ENCODE peak calls at places on chromosomes 13 and 19, in six cellular contexts. K is thoracic aorta; M is CD4-positive, alpha-beta memory T cell; F is PC-3; W is pancreas; Y is naive thymus-derived CD4-positive, alpha-beta T cell. Q is an unnamed sample.

GRCh38 chr19:3389876-3390361 is 23.5 kb downstream of the NFIC start:
- DNase-seq in K (no peak), M (no peak), F (no peak), W (peak; percentile 75), Y (no peak), Q (no peak)

GRCh38 chr19:2157452-2157851 is 6.1 kb upstream of the AP3D1 start:
- DNase-seq in K (no peak), M (no peak), F (no peak), W (no peak), Y (no peak), Q (no peak)

GRCh38 chr13:73593199-73593765 is 534.5 kb downstream of the KLF5 start:
- DNase-seq in K (no peak), M (no peak), F (no peak), W (no peak), Y (no peak), Q (no peak)

GRCh38 chr13:39501711-39502324 is 101.2 kb downstream of the LHFPL6 start:
- DNase-seq in K (no peak), M (no peak), F (no peak), W (no peak), Y (no peak), Q (peak; percentile 70)

GRCh38 chr19:57302020-57302465 is 18.2 kb upstream of the ZNF543 start:
- DNase-seq in K (no peak), M (no peak), F (peak; percentile 94), W (no peak), Y (no peak), Q (no peak)

GRCh38 chr19:55255618-55256423 is 3.0 kb downstream of the PPP6R1 start:
- DNase-seq in K (no peak), M (peak; percentile 35), F (peak; percentile 95), W (no peak), Y (peak; percentile 52), Q (no peak)

GRCh38 chr19:8143041-8143440 is 6.4 kb downstream of the FBN3 start:
- DNase-seq in K (no peak), M (no peak), F (no peak), W (no peak), Y (no peak), Q (no peak)

GRCh38 chr13:41004875-41005693 is 14.0 kb downstream of the ELF1 start:
- DNase-seq in K (no peak), M (peak; percentile 63), F (peak; percentile 8), W (no peak), Y (no peak), Q (no peak)

GRCh38 chr13:50208826-50209335 is 193.6 kb downstream of the KCNRG start:
- DNase-seq in K (no peak), M (no peak), F (peak; percentile 30), W (no peak), Y (no peak), Q (peak; percentile 56)

GRCh38 chr19:33273065-33273736 is 29.1 kb downstream of the CEBPA start:
- DNase-seq in K (no peak), M (no peak), F (no peak), W (no peak), Y (no peak), Q (no peak)

GRCh38 chr19:50716178-50717025 is 3.2 kb downstream of the SHANK1 start:
- DNase-seq in K (no peak), M (no peak), F (no peak), W (no peak), Y (no peak), Q (no peak)

GRCh38 chr13:105363747-105364177 is 1171.7 kb downstream of the EFNB2 start:
- DNase-seq in K (no peak), M (no peak), F (no peak), W (no peak), Y (no peak), Q (no peak)

GRCh38 chr13:63481334-63481733 is 2065.7 kb upstream of the PCDH20 start:
- DNase-seq in K (no peak), M (no peak), F (no peak), W (no peak), Y (no peak), Q (no peak)

GRCh38 chr13:32314271-32314967 is 744 bp downstream of the ZAR1L start:
- DNase-seq in K (no peak), M (no peak), F (no peak), W (no peak), Y (no peak), Q (peak; percentile 56)

GRCh38 chr13:104460553-104460952 is 1394.3 kb upstream of the SLC10A2 start:
- DNase-seq in K (no peak), M (no peak), F (peak; percentile 19), W (no peak), Y (no peak), Q (no peak)

GRCh38 chr19:5048091-5048726 is 79.3 kb downstream of the KDM4B start:
- DNase-seq in K (peak; percentile 37), M (peak; percentile 47), F (peak; percentile 92), W (peak; percentile 93), Y (peak; percentile 72), Q (peak; percentile 67)

GRCh38 chr13:49046002-49046401 is 70.3 kb downstream of the FNDC3A start:
- DNase-seq in K (no peak), M (no peak), F (no peak), W (no peak), Y (no peak), Q (no peak)

GRCh38 chr13:107587681-107588080 is 627.7 kb downstream of the LIG4 start:
- DNase-seq in K (no peak), M (no peak), F (no peak), W (no peak), Y (no peak), Q (no peak)

GRCh38 chr13:30869491-30869890 is 36.6 kb upstream of the MEDAG start:
- DNase-seq in K (no peak), M (no peak), F (no peak), W (no peak), Y (no peak), Q (no peak)

GRCh38 chr19:34350161-34350561 is 14.8 kb upstream of the GPI start:
- DNase-seq in K (no peak), M (peak; percentile 78), F (no peak), W (no peak), Y (peak; percentile 51), Q (no peak)

GRCh38 chr13:20353973-20354372 is 121.9 kb upstream of the GJB6 start:
- DNase-seq in K (no peak), M (no peak), F (peak; percentile 74), W (no peak), Y (no peak), Q (no peak)

GRCh38 chr13:41960195-41960699 is 662 bp downstream of the VWA8 start:
- DNase-seq in K (no peak), M (no peak), F (peak; percentile 9), W (no peak), Y (no peak), Q (no peak)

GRCh38 chr19:17418710-17419109 is 1.1 kb upstream of the MVB12A start:
- DNase-seq in K (no peak), M (no peak), F (no peak), W (no peak), Y (no peak), Q (no peak)

GRCh38 chr13:40933508-40933907 is 85.6 kb downstream of the ELF1 start:
- DNase-seq in K (no peak), M (no peak), F (no peak), W (no peak), Y (no peak), Q (no peak)

GRCh38 chr13:40101708-40102359 is 446.4 kb downstream of the COG6 start:
- DNase-seq in K (no peak), M (no peak), F (no peak), W (no peak), Y (peak; percentile 38), Q (no peak)

GRCh38 chr19:33344210-33344609 is 29.3 kb upstream of the CEBPG start:
- DNase-seq in K (no peak), M (no peak), F (no peak), W (no peak), Y (no peak), Q (no peak)

GRCh38 chr19:4709440-4710280 is 14.0 kb downstream of the DPP9 start:
- DNase-seq in K (no peak), M (no peak), F (no peak), W (no peak), Y (no peak), Q (no peak)

GRCh38 chr13:19156013-19156825 is 25.4 kb downstream of the TUBA3C start:
- DNase-seq in K (no peak), M (no peak), F (no peak), W (no peak), Y (no peak), Q (no peak)

GRCh38 chr19:43674630-43674982 is 4.6 kb upstream of the PLAUR start:
- DNase-seq in K (no peak), M (no peak), F (no peak), W (no peak), Y (no peak), Q (no peak)

GRCh38 chr13:49746111-49746510 is 46.4 kb downstream of the KPNA3 start:
- DNase-seq in K (no peak), M (no peak), F (no peak), W (no peak), Y (no peak), Q (no peak)

GRCh38 chr13:112718318-112718717 is 28.5 kb downstream of the ATP11A start:
- DNase-seq in K (no peak), M (no peak), F (no peak), W (no peak), Y (no peak), Q (no peak)

GRCh38 chr13:84121456-84121855 is 239.2 kb upstream of the SLITRK1 start:
- DNase-seq in K (no peak), M (no peak), F (no peak), W (no peak), Y (no peak), Q (no peak)

DNA sequence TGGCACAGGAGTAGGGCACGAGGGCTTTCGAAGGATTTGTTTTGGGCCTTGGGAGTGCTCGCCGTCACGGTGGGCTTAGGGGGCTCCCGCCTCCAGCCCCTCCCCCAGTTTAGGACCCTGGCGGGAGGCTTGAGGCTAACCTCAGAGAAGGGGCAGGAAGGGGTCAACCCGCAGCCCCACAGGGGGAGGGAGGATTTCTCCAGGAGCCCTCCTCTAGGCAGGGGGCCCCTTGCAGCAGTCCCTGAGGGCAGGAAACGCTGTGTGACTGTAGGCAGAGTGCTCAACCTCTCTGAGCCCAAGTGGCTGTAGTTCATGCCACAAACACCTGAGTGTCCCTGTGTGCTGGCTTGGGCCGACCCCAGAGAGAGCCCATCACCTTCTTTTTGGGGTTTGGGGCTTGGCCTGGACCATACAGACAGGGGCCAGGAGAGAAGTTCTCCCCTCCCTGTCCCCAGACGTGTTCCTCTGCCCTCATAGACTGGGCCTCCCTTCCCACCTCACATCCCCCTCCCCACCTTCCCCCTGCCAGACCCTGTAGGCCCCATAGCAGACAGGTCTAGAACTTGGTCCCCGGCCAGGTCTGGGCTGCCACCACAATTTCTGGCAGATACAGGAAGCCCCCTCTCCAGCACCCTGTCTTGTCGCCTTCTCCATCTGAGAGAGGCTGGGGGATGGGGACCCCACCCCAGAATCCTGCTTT is 8.1 kb downstream of the ISYNA1 start:
- DNase-seq in K (no peak), M (no peak), F (no peak), W (no peak), Y (no peak), Q (no peak)
- H3K4me3 ChIP-seq in K (peak overlapping the region; percentile 69), M (no peak overlapping the region), F (no peak overlapping the region), W (no peak overlapping the region), Y (peak overlapping the region; percentile 50), Q (no peak overlapping the region)

GRCh38 chr19:41872775-41873647 is 4.1 kb upstream of the CD79A start:
- DNase-seq in K (no peak), M (peak; percentile 70), F (peak; percentile 75), W (peak; percentile 89), Y (peak; percentile 71), Q (peak; percentile 86)
- H3K27ac ChIP-seq in K (no peak overlapping the region), M (peak overlapping the region; percentile 66), F (no peak overlapping the region), W (no peak overlapping the region), Y (peak overlapping the region; percentile 74), Q (peak overlapping the region; percentile 12)

GRCh38 chr19:47305309-47305751 is 4.3 kb upstream of the C5AR1 start:
- DNase-seq in K (peak; percentile 40), M (peak; percentile 46), F (peak; percentile 72), W (peak; percentile 91), Y (peak; percentile 64), Q (peak; percentile 65)
- H3K4me3 ChIP-seq in K (peak overlapping the region; percentile 35), M (no peak overlapping the region), F (peak overlapping the region; percentile 54), W (no peak overlapping the region), Y (no peak overlapping the region), Q (no peak overlapping the region)

GRCh38 chr19:40576585-40577451 is at the start of gene SHKBP1:
- DNase-seq in K (peak; percentile 78), M (peak; percentile 94), F (peak; percentile 93), W (peak; percentile 94), Y (peak; percentile 90), Q (peak; percentile 95)
- H3K27ac ChIP-seq in K (peak within 1 kb of the TSS; percentile 69), M (peak within 1 kb of the TSS; percentile 72), F (no peak within 1 kb of the TSS), W (peak within 1 kb of the TSS; percentile 73), Y (peak within 1 kb of the TSS; percentile 77), Q (peak within 1 kb of the TSS; percentile 80)